ENCODE peak calls at places on chromosomes 12 and 14, in four cellular contexts. E, U, A and Q are unnamed samples.

GRCh38 chr12:69933115-69933552 is 108.1 kb downstream of the MYRFL start:
- DNase-seq in E (no peak), U (no peak), A (no peak), Q (no peak)

GRCh38 chr14:100816286-100816949 is 9.5 kb upstream of the MEG3 start:
- DNase-seq in E (no peak), U (no peak), A (no peak), Q (no peak)

GRCh38 chr12:111270773-111271172 is 98.1 kb downstream of the PHETA1 start:
- DNase-seq in E (peak), U (no peak), A (no peak), Q (no peak)

GRCh38 chr14:53064461-53064860 is 88.7 kb downstream of the DDHD1 start:
- DNase-seq in E (no peak), U (no peak), A (no peak), Q (no peak)

GRCh38 chr14:71240154-71240553 is 332.9 kb downstream of the PCNX1 start:
- DNase-seq in E (no peak), U (no peak), A (no peak), Q (no peak)

GRCh38 chr14:95993768-95994592 is 45.2 kb upstream of the C14orf132 start:
- DNase-seq in E (peak), U (peak), A (peak), Q (peak)

GRCh38 chr14:76866469-76866868 is 40.3 kb downstream of the LRRC74A start:
- DNase-seq in E (no peak), U (no peak), A (no peak), Q (no peak)

GRCh38 chr12:11860026-11860425 is 210.6 kb downstream of the ETV6 start:
- DNase-seq in E (no peak), U (no peak), A (no peak), Q (no peak)

GRCh38 chr12:6250343-6250742 is 50.1 kb downstream of the CD9 start:
- DNase-seq in E (no peak), U (no peak), A (no peak), Q (no peak)

GRCh38 chr12:56987011-56987410 is 19.3 kb downstream of the ZBTB39 start:
- DNase-seq in E (no peak), U (no peak), A (no peak), Q (no peak)
- H3K27ac ChIP-seq in E (no peak), U (no peak), A (no peak), Q (no peak)

GRCh38 chr12:43147893-43148292 is 404.1 kb downstream of the ADAMTS20 start:
- DNase-seq in E (no peak), U (no peak), A (no peak), Q (no peak)
- H3K27ac ChIP-seq in E (no peak), U (no peak), A (no peak), Q (no peak)

GRCh38 chr12:109529618-109530300 is 43.5 kb downstream of the MMAB start:
- DNase-seq in E (no peak), U (no peak), A (no peak), Q (no peak)
- H3K27ac ChIP-seq in E (no peak), U (no peak), A (no peak), Q (no peak)

DNA sequence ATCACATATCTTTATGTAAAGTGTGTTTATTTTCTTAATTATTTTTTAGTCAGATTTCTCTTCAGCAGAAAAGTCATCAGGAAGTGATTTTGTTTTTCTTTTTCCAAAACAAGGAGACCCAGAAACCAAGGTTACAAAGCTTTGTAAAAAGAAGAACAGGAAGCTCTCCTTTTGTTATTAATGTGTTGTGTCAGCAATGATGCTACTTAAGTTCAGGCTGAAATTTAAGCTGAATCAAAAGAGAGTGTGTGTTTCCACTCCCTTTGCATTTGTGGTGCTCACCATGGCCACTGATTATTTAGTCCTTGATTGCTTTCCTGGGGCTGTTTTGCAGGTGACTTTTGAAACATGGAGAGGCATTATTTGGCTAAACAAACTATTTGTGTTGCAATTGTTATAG is 155.3 kb upstream of the ATP2B1 start:
- DNase-seq in E (no peak), U (no peak), A (no peak), Q (peak)
- H3K27ac ChIP-seq in E (no peak), U (peak), A (peak), Q (peak)

GRCh38 chr14:91400696-91401095 is 16.9 kb downstream of the CCDC88C start:
- DNase-seq in E (no peak), U (no peak), A (no peak), Q (no peak)
- H3K27ac ChIP-seq in E (no peak), U (peak), A (no peak), Q (peak)

GRCh38 chr12:50271724-50272247 is 11.5 kb downstream of the LIMA1 start:
- DNase-seq in E (no peak), U (no peak), A (no peak), Q (no peak)

GRCh38 chr12:50276912-50277671 is 6.2 kb downstream of the LIMA1 start:
- DNase-seq in E (no peak), U (no peak), A (no peak), Q (no peak)

GRCh38 chr12:50276068-50276467 is 7.3 kb downstream of the LIMA1 start:
- DNase-seq in E (no peak), U (no peak), A (no peak), Q (no peak)

GRCh38 chr12:50275545-50275944 is 7.8 kb downstream of the LIMA1 start:
- DNase-seq in E (no peak), U (no peak), A (peak), Q (no peak)
- H3K27ac ChIP-seq in E (no peak), U (no peak), A (peak), Q (no peak)

DNA sequence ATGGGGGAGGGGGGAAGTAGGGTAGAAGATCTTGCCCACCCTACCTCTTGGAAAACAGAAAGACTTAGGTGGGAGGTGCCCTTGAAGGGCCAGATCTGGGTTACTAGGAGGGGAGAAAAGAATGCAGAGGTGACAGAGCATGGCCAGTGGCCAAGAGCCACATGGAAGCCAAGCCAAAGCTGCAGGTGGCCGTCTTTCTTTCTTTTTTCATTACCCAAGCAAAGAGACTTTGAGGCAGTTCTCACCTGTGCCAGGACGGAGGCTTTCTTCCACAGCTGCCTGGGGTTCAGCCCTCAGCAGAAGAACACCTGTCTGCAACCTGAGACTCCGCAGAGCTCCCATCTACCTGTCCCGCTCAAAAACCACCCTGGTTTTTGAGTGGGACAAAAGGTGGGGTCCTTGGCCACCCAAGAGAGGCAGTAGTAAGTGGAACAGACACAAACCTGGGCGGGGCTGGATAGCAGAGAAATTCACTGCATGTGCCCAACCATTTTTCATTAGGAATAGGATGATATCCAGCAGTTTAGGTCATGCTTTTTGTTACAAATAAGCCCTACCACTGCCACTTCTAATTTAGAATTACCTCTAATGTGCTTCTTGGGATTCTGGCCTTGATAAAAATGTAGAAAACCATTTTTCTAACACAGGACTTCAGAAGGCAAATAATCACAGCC is 116.5 kb downstream of the DYRK2 start:
- DNase-seq in E (no peak), U (no peak), A (no peak), Q (peak)
- H3K27ac ChIP-seq in E (no peak), U (no peak), A (no peak), Q (peak)

DNA sequence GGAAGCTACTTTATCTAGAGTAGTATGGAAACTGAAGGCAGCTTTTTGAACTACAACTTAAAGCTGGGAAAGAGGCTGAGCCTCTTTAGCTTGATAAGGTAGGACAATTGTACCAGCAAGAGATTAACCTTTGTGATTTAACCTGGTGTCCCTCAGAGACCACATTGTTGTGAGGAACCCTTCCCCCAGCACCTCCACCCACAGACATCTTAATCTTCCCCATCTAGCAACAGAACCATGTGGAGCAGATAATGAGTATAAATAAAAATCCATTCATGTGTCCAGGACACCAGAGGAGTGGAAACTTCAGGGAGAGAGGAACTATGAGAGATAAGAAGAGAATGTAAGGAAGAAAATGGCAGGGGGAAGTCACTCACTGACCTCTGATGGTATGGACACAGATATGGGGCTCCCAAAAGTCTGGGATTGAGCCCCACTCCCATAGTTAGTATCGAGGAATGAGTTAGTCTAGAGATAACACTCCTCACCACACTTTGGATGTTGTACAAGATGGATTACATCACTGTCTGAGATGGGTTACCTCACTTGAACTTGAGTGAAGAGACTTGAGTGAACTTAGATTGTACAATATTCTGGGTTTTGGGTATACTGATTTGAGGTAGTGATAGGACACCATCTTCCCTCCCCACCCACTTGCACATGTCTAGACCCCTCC is 33.9 kb upstream of the SLC38A2 start:
- DNase-seq in E (no peak), U (no peak), A (no peak), Q (no peak)
- H3K27ac ChIP-seq in E (no peak), U (no peak), A (peak), Q (no peak)